ENCODE peak calls at places on chromosome 13, in five cellular contexts. M is Calu3, B is sciatic nerve, O is left colon, R is LoVo. A is an unnamed sample.
A peak's percentile ranks its signal among the peaks of the same experiment; 100 is the strongest.

GRCh38 chr13:100483836-100484381 is 104.7 kb downstream of the GGACT start:
- DNase-seq in M (no peak), B (no peak), O (no peak), R (no peak), A (no peak)

GRCh38 chr13:43744630-43745029 is 42.1 kb downstream of the ENOX1 start:
- DNase-seq in M (no peak), B (no peak), O (no peak), R (no peak), A (no peak)

GRCh38 chr13:40245567-40245966 is 420.9 kb downstream of the FOXO1 start:
- DNase-seq in M (no peak), B (no peak), O (no peak), R (no peak), A (no peak)

GRCh38 chr13:44220948-44221347 is 152.7 kb upstream of the SERP2 start:
- DNase-seq in M (no peak), B (no peak), O (no peak), R (no peak), A (no peak)

GRCh38 chr13:112154301-112155060 is 87.5 kb downstream of the SOX1 start:
- DNase-seq in M (no peak), B (no peak), O (no peak), R (no peak), A (no peak)

GRCh38 chr13:33328691-33329090 is 43.1 kb upstream of the STARD13 start:
- DNase-seq in M (no peak), B (no peak), O (no peak), R (no peak), A (no peak)

GRCh38 chr13:91145806-91146205 is 201.7 kb upstream of the MIR17HG start:
- DNase-seq in M (no peak), B (no peak), O (no peak), R (no peak), A (no peak)

GRCh38 chr13:112790735-112791641 is 101.2 kb downstream of the ATP11A start:
- DNase-seq in M (no peak), B (no peak), O (no peak), R (no peak), A (no peak)

GRCh38 chr13:90640976-90641375 is 706.5 kb upstream of the MIR17HG start:
- DNase-seq in M (no peak), B (no peak), O (no peak), R (no peak), A (no peak)

GRCh38 chr13:24096659-24097058 is 63.9 kb upstream of the SPATA13 start:
- DNase-seq in M (no peak), B (no peak), O (no peak), R (no peak), A (no peak)

GRCh38 chr13:49093376-49093775 is 117.7 kb downstream of the FNDC3A start:
- DNase-seq in M (no peak), B (no peak), O (no peak), R (no peak), A (no peak)

GRCh38 chr13:43697323-43697722 is 89.4 kb downstream of the ENOX1 start:
- DNase-seq in M (no peak), B (no peak), O (no peak), R (no peak), A (no peak)

GRCh38 chr13:73657821-73658540 is 476.2 kb downstream of the KLF12 start:
- DNase-seq in M (no peak), B (peak; percentile 64), O (no peak), R (no peak), A (peak; percentile 30)

GRCh38 chr13:78768950-78769349 is 110.0 kb upstream of the OBI1 start:
- DNase-seq in M (no peak), B (no peak), O (no peak), R (no peak), A (no peak)

GRCh38 chr13:57629821-57630235 is 1.7 kb upstream of the PCDH17 start:
- DNase-seq in M (no peak), B (peak; percentile 87), O (peak; percentile 28), R (no peak), A (no peak)

GRCh38 chr13:30026909-30027308 is 176.5 kb upstream of the UBL3 start:
- DNase-seq in M (no peak), B (no peak), O (no peak), R (no peak), A (no peak)

GRCh38 chr13:40190656-40191100 is 475.8 kb downstream of the FOXO1 start:
- DNase-seq in M (peak; percentile 10), B (no peak), O (peak; percentile 57), R (no peak), A (no peak)

GRCh38 chr13:113803409-113804016 is 44.5 kb downstream of the TMEM255B start:
- DNase-seq in M (no peak), B (peak; percentile 56), O (no peak), R (no peak), A (no peak)

GRCh38 chr13:28531195-28531955 is 36.4 kb upstream of the FLT1 start:
- DNase-seq in M (no peak), B (peak; percentile 62), O (peak; percentile 49), R (no peak), A (no peak)

GRCh38 chr13:57813641-57814040 is 182.1 kb downstream of the PCDH17 start:
- DNase-seq in M (no peak), B (no peak), O (no peak), R (no peak), A (no peak)

GRCh38 chr13:42110410-42111155 is 62.1 kb downstream of the DGKH start:
- DNase-seq in M (peak; percentile 24), B (no peak), O (no peak), R (peak; percentile 70), A (no peak)

GRCh38 chr13:28761586-28761985 is 42.8 kb upstream of the SLC46A3 start:
- DNase-seq in M (no peak), B (no peak), O (no peak), R (no peak), A (no peak)

GRCh38 chr13:39100996-39101751 is 62.9 kb downstream of the NHLRC3 start:
- DNase-seq in M (no peak), B (no peak), O (no peak), R (no peak), A (no peak)

GRCh38 chr13:21033224-21033855 is 28.0 kb downstream of the LATS2 start:
- DNase-seq in M (peak; percentile 39), B (no peak), O (no peak), R (peak; percentile 15), A (no peak)

GRCh38 chr13:44576396-44577235 is 486 bp upstream of the TSC22D1 start:
- DNase-seq in M (peak; percentile 31), B (peak; percentile 66), O (peak; percentile 47), R (peak; percentile 13), A (peak; percentile 24)

GRCh38 chr13:28763887-28764286 is 45.1 kb upstream of the SLC46A3 start:
- DNase-seq in M (no peak), B (no peak), O (no peak), R (no peak), A (no peak)

GRCh38 chr13:26010487-26011207 is 41.2 kb downstream of the SHISA2 start:
- DNase-seq in M (no peak), B (no peak), O (no peak), R (no peak), A (no peak)

GRCh38 chr13:98450012-98450411 is 126.9 kb downstream of the STK24 start:
- DNase-seq in M (no peak), B (no peak), O (no peak), R (no peak), A (no peak)

GRCh38 chr13:54226866-54227265 is 1198.3 kb downstream of the OLFM4 start:
- DNase-seq in M (no peak), B (no peak), O (no peak), R (no peak), A (no peak)

GRCh38 chr13:107956889-107957288 is 258.4 kb downstream of the LIG4 start:
- DNase-seq in M (no peak), B (no peak), O (no peak), R (no peak), A (no peak)

GRCh38 chr13:100214886-100215285 is 126.0 kb downstream of the PCCA start:
- DNase-seq in M (no peak), B (no peak), O (no peak), R (no peak), A (no peak)

GRCh38 chr13:99320693-99321481 is 13.7 kb upstream of the GPR183 start:
- DNase-seq in M (no peak), B (no peak), O (no peak), R (peak; percentile 6), A (no peak)

A was measured in thoracic aorta.